ENCODE peak calls at places on chromosomes 11 and 22, in four cellular contexts. C is mammary epithelial cell, F is hepatocyte, Q is IMR-90. H is an unnamed sample.
A peak's percentile ranks its signal among the peaks of the same experiment; 100 is the strongest.

GRCh38 chr11:86687083-86687799 is 14.8 kb upstream of the ME3 start:
- DNase-seq in F (no peak), Q (no peak), C (no peak), H (no peak)

GRCh38 chr22:26952654-26953379 is 295.4 kb downstream of the MIAT start:
- DNase-seq in F (no peak), C (no peak), Q (no peak), H (peak; percentile 42)

GRCh38 chr22:46171940-46172339 is 21.6 kb downstream of the PPARA start:
- DNase-seq in C (peak; percentile 92), Q (peak; percentile 74), F (no peak), H (no peak)

GRCh38 chr11:64438986-64439771 is 80.2 kb downstream of the RPS6KA4 start:
- DNase-seq in C (peak; percentile 35), Q (no peak), F (no peak), H (no peak)

GRCh38 chr11:82859746-82860145 is 40.5 kb downstream of the PRCP start:
- DNase-seq in Q (no peak), C (no peak), F (no peak), H (no peak)

GRCh38 chr11:90204832-90205646 is 17.8 kb downstream of the CHORDC1 start:
- DNase-seq in Q (peak; percentile 66), F (peak; percentile 58), C (peak; percentile 35), H (peak; percentile 54)

GRCh38 chr11:44244649-44245308 is 65.2 kb downstream of the ALX4 start:
- DNase-seq in Q (peak; percentile 43), C (no peak), F (no peak), H (no peak)

GRCh38 chr22:42437488-42438292 is 5.5 kb upstream of the NFAM1 start:
- DNase-seq in F (peak; percentile 83), Q (peak; percentile 18), C (peak; percentile 52), H (peak; percentile 83)

GRCh38 chr22:21876486-21877176 is 9.2 kb upstream of the MAPK1 start:
- DNase-seq in C (peak; percentile 70), Q (peak; percentile 68), F (no peak), H (no peak)

GRCh38 chr11:3615998-3616397 is 25.8 kb downstream of the ART5 start:
- DNase-seq in F (no peak), C (peak; percentile 33), Q (no peak), H (no peak)

GRCh38 chr22:41939981-41940852 is 6.7 kb downstream of the CENPM start:
- DNase-seq in C (no peak), F (no peak), Q (no peak), H (no peak)

GRCh38 chr11:48017105-48017874 is 36.9 kb downstream of the PTPRJ start:
- DNase-seq in C (no peak), Q (no peak), F (no peak), H (no peak)

GRCh38 chr11:129273944-129274343 is 81.8 kb upstream of the ARHGAP32 start:
- DNase-seq in Q (no peak), F (no peak), C (no peak), H (no peak)

GRCh38 chr11:43549624-43550023 is 130.9 kb upstream of the HSD17B12 start:
- DNase-seq in F (no peak), Q (no peak), C (no peak), H (no peak)

GRCh38 chr11:44761546-44761961 is 34.8 kb downstream of the TSPAN18 start:
- DNase-seq in C (no peak), F (peak; percentile 67), Q (no peak), H (no peak)

GRCh38 chr11:41308286-41308685 is 151.2 kb downstream of the LRRC4C start:
- DNase-seq in C (no peak), Q (no peak), F (no peak), H (no peak)

GRCh38 chr11:1691878-1692707 is 4.9 kb upstream of the KRTAP5-6 start:
- DNase-seq in C (no peak), F (no peak), Q (no peak), H (no peak)

GRCh38 chr11:2750601-2751522 is 51.1 kb upstream of the KCNQ1OT1 start:
- DNase-seq in Q (no peak), C (no peak), F (no peak), H (no peak)

GRCh38 chr11:10597877-10598341 is 29.4 kb upstream of the LYVE1 start:
- DNase-seq in F (no peak), Q (peak; percentile 41), C (no peak), H (no peak)

GRCh38 chr11:101458161-101458560 is 125.6 kb downstream of the TRPC6 start:
- DNase-seq in C (peak; percentile 28), Q (peak; percentile 79), F (no peak), H (no peak)

GRCh38 chr11:46489668-46490560 is 98.3 kb upstream of the CHRM4 start:
- DNase-seq in Q (peak; percentile 69), F (peak; percentile 64), C (peak; percentile 32), H (no peak)

GRCh38 chr22:44735518-44736428 is 16.6 kb upstream of the ARHGAP8 start:
- DNase-seq in Q (peak; percentile 41), C (no peak), F (peak; percentile 85), H (peak; percentile 67)

GRCh38 chr11:69950120-69950519 is 128.0 kb upstream of the ANO1 start:
- DNase-seq in F (peak; percentile 44), C (peak; percentile 47), Q (peak; percentile 31), H (no peak)

GRCh38 chr11:80593981-80594380 is 1153.2 kb upstream of the TENM4 start:
- DNase-seq in F (peak; percentile 57), C (peak; percentile 76), Q (peak; percentile 44), H (no peak)

GRCh38 chr11:57460017-57460755 is at the start of gene RTN4RL2:
- DNase-seq in F (peak; percentile 75), Q (peak; percentile 45), C (peak; percentile 32), H (peak; percentile 72)

GRCh38 chr11:72081856-72082255 is 1.2 kb downstream of the LRRC51 start:
- DNase-seq in C (no peak), F (no peak), Q (no peak), H (no peak)
- H2AFZ ChIP-seq in C (peak overlapping the region; percentile 11), F (no peak overlapping the region), Q (no peak overlapping the region), H (no peak overlapping the region)

GRCh38 chr11:16827139-16827538 is 88.7 kb downstream of the C11orf58 start:
- DNase-seq in Q (no peak), F (no peak), C (no peak), H (no peak)
- H3K9me3 ChIP-seq in Q (no peaks in the 10 kb centered on the region), F (no peaks in the 10 kb centered on the region), C (no peaks in the 10 kb centered on the region), H (no peaks in the 10 kb centered on the region)

GRCh38 chr11:134359646-134360045 is 27.9 kb downstream of the GLB1L2 start:
- DNase-seq in C (no peak), Q (no peak), F (no peak), H (no peak)

GRCh38 chr11:134361241-134361640 is 29.5 kb downstream of the GLB1L2 start:
- DNase-seq in F (no peak), C (no peak), Q (no peak), H (no peak)

GRCh38 chr11:134361661-134362060 is 29.9 kb downstream of the GLB1L2 start:
- DNase-seq in F (no peak), C (no peak), Q (no peak), H (no peak)

GRCh38 chr11:134358853-134359490 is 27.2 kb downstream of the GLB1L2 start:
- DNase-seq in F (no peak), Q (no peak), C (no peak), H (no peak)

DNA sequence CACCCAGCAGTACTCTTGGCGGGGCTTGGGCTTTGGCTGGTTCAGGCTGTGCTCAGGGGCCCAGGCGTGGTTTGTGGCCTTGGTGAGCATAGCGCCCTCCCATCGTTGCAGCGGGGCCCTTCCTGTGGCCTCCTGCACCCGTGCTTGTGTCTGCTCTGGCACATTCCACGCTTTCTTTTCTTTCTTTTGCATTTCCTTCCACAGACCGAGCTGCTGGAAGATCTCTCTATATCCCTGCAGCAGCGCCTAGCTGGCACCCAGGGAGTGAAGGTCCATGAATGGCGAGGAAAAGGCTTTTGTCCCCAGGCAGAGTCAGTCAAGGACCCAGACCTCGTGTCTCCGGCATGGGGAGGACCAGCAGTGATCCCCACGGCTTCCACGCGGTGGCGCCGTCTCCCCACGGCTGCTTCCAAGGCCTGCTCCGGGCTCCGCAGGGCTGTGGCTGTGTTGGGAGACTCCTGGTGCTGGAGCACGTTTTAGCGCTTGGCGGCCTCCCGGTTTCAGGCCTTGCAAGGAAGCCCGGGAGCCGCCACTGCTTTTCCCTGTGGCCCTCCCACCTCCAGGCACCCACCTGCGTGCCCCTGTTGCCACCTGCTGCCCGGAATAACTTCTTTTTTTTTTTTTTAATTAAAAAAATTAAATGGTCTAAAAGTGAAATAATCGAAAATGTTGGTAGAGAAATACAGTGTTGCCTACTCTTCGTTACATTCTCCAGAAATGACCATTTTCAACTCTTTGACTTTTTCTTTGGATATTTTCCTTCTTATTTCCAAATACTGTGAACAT is 28.5 kb downstream of the GLB1L2 start:
- DNase-seq in Q (peak; percentile 32), C (peak; percentile 22), F (peak; percentile 90), H (peak; percentile 77)
- H3K36me3 ChIP-seq in Q (no peaks in the 10 kb centered on the region), C (no peaks in the 10 kb centered on the region), F (no peaks in the 10 kb centered on the region), H (no peaks in the 10 kb centered on the region)

GRCh38 chr11:67451658-67451976 is 912 bp downstream of the GPR152 start:
- DNase-seq in Q (no peak), C (no peak), F (no peak), H (no peak)

GRCh38 chr11:67448220-67448609 is 4.3 kb downstream of the GPR152 start:
- DNase-seq in Q (no peak), F (no peak), C (no peak), H (no peak)

GRCh38 chr11:67452141-67452952 is at the start of gene GPR152:
- DNase-seq in Q (no peak), C (no peak), F (no peak), H (no peak)

GRCh38 chr11:67450796-67451657 is 1.5 kb downstream of the GPR152 start:
- DNase-seq in Q (no peak), F (no peak), C (no peak), H (no peak)

GRCh38 chr11:67449116-67449844 is 3.2 kb downstream of the GPR152 start:
- DNase-seq in Q (no peak), C (no peak), F (no peak), H (no peak)
- H2AFZ ChIP-seq in Q (no peak overlapping the region), C (no peak overlapping the region), F (no peak overlapping the region), H (no peak overlapping the region)

GRCh38 chr22:48757581-48757980 is 1070.1 kb downstream of the BRD1 start:
- DNase-seq in Q (no peak), F (peak; percentile 1), C (no peak), H (no peak)
- H3K9me3 ChIP-seq in Q (peaks cover 73% of the 10 kb centered on the region), F (no peaks in the 10 kb centered on the region), C (peaks cover 61% of the 10 kb centered on the region), H (peaks cover 5% of the 10 kb centered on the region)

GRCh38 chr22:35409783-35410662 is 10.1 kb downstream of the MCM5 start:
- DNase-seq in C (no peak), Q (no peak), F (no peak), H (no peak)
- H3K36me3 ChIP-seq in C (peaks cover 25% of the 10 kb centered on the region), Q (peaks cover 27% of the 10 kb centered on the region), F (no peaks in the 10 kb centered on the region), H (peaks cover 95% of the 10 kb centered on the region)

GRCh38 chr22:23773247-23774113 is 831 bp downstream of the MMP11 start:
- DNase-seq in C (no peak), Q (no peak), F (peak; percentile 20), H (no peak)
- H2AFZ ChIP-seq in C (peak overlapping the region; percentile 48), Q (peak overlapping the region; percentile 92), F (peak overlapping the region; percentile 66), H (peak overlapping the region; percentile 87)

H was measured in neuronal stem cell.